ENCODE peak calls at places on chromosomes 7 and 10, in five cellular contexts. J is HepG2, O is H1, A is HCT116, P is GM12878. Y is an unnamed sample.

GRCh38 chr7:79612027-79612426 is 158.6 kb upstream of the MAGI2 start:
- DNase-seq in P (no peak), O (no peak), J (no peak), A (no peak), Y (no peak)

GRCh38 chr10:29034592-29034991 is 254.3 kb upstream of the LYZL1 start:
- DNase-seq in O (no peak), J (no peak), A (no peak), P (no peak), Y (no peak)

GRCh38 chr7:84021292-84021898 is 173.2 kb downstream of the SEMA3A start:
- DNase-seq in A (no peak), P (no peak), J (no peak), O (no peak), Y (no peak)

GRCh38 chr10:108901766-108902365 is 1021.4 kb downstream of the XPNPEP1 start:
- DNase-seq in A (no peak), P (no peak), O (no peak), J (no peak), Y (no peak)

GRCh38 chr10:71647526-71648354 is 71.8 kb downstream of the C10orf105 start:
- DNase-seq in J (peak), A (no peak), P (no peak), O (peak), Y (peak)

GRCh38 chr10:73097305-73097670 is 622 bp upstream of the P4HA1 start:
- DNase-seq in A (no peak), O (no peak), P (no peak), J (no peak), Y (no peak)

GRCh38 chr7:99193527-99194214 is 14.2 kb downstream of the KPNA7 start:
- DNase-seq in J (no peak), A (no peak), O (no peak), P (no peak), Y (no peak)

GRCh38 chr7:216360-217300 is 24.3 kb downstream of the FAM20C start:
- DNase-seq in J (no peak), P (no peak), O (no peak), A (no peak), Y (no peak)

GRCh38 chr10:20048161-20048560 is 231.9 kb downstream of the PLXDC2 start:
- DNase-seq in O (no peak), J (no peak), A (no peak), P (no peak), Y (no peak)

GRCh38 chr10:69679736-69680135 is 49.7 kb downstream of the FAM241B start:
- DNase-seq in J (no peak), A (no peak), O (no peak), P (no peak), Y (no peak)

GRCh38 chr7:154910125-154910524 is 92.8 kb downstream of the PAXIP1 start:
- DNase-seq in P (no peak), A (no peak), O (no peak), J (no peak), Y (no peak)

GRCh38 chr10:55979203-55979602 is 381.9 kb downstream of the ZWINT start:
- DNase-seq in A (no peak), J (no peak), O (no peak), P (no peak), Y (no peak)

GRCh38 chr10:131954356-131954965 is 27.3 kb downstream of the BNIP3 start:
- DNase-seq in J (no peak), O (no peak), P (no peak), A (no peak), Y (no peak)

GRCh38 chr10:131961047-131961776 is 20.5 kb downstream of the BNIP3 start:
- DNase-seq in A (no peak), O (no peak), J (no peak), P (no peak), Y (no peak)

GRCh38 chr10:131960631-131961046 is 21.1 kb downstream of the BNIP3 start:
- DNase-seq in P (no peak), A (no peak), J (no peak), O (no peak), Y (no peak)

GRCh38 chr10:131959841-131960240 is 21.9 kb downstream of the BNIP3 start:
- DNase-seq in J (no peak), P (no peak), A (no peak), O (no peak), Y (no peak)

DNA sequence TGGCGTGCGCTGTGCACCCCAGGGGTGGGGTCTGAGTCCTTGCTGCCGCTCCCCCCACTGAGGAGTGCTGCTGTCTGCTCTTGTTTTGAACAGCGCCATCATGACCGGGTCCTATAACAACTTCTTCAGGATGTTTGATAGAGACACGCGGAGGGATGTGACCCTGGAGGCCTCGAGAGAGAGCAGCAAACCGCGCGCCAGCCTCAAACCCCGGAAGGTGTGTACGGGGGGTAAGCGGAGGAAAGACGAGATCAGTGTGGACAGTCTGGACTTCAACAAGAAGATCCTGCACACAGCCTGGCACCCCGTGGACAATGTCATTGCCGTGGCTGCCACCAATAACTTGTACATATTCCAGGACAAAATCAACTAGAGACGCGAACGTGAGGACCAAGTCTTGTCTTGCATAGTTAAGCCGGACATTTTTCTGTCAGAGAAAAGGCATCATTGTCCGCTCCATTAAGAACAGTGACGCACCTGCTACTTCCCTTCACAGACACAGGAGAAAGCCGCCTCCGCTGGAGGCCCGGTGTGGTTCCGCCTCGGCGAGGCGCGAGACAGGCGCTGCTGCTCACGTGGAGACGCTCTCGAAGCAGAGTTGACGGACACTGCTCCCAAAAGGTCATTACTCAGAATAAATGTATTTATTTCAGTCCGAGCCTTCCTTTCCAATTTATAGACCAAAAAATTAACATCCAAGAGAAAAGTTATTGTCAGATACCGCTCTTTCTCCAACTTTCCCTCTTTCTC is 26.0 kb downstream of the BNIP3 start:
- DNase-seq in P (no peak), A (no peak), O (no peak), J (no peak), Y (no peak)
- TF ChIP-seq SRF in P (no peak), A (no peak), O (no peak), J (no peak), Y (no peak)

DNA sequence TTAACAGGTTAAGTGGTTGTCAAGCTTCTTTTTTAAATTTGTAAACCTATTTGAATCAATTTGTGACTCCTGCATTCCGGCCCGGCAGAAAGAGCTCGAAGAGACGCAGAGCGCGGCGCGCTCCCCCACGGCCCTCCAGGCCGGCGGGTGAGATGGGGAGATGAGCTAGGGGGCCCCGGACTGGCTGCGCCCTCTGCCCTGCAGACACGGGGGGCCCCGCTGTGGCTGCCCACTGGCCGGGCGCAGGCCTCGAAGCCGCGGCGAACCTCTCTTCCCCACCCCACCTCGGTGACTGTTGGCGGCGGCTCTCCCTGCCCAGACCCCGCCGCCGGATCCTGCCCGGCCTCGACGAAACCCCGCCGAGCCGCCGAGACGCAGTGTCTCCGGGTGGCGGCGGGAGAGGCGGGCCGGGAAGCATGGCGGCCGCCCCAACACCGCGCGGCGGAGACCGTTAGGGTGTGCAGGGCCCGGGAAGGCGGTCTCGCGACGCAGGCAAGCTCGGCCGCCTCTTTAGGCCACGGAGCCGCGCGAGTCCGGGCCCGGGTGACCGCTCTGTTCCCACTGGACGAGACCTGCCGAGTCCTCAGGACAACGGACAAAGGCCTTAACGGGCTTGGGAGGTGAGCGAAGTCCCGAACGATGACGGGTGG is 24.1 kb downstream of the NUP42 start:
- DNase-seq in J (no peak), O (no peak), P (no peak), A (no peak), Y (no peak)
- TF ChIP-seq SRF in J (no peak), O (no peak), P (no peak), A (no peak), Y (no peak)

GRCh38 chr10:104234934-104235333 is 2.8 kb upstream of the CFAP43 start:
- DNase-seq in P (no peak), J (no peak), A (no peak), O (no peak), Y (no peak)

GRCh38 chr10:104233817-104234216 is 1.7 kb upstream of the CFAP43 start:
- DNase-seq in O (no peak), A (no peak), P (no peak), J (peak), Y (no peak)

GRCh38 chr10:104230490-104230889 is 1.7 kb downstream of the CFAP43 start:
- DNase-seq in J (no peak), O (no peak), A (no peak), P (no peak), Y (no peak)

GRCh38 chr10:104232613-104233102 is 494 bp upstream of the CFAP43 start:
- DNase-seq in P (no peak), A (no peak), J (peak), O (no peak), Y (no peak)

DNA sequence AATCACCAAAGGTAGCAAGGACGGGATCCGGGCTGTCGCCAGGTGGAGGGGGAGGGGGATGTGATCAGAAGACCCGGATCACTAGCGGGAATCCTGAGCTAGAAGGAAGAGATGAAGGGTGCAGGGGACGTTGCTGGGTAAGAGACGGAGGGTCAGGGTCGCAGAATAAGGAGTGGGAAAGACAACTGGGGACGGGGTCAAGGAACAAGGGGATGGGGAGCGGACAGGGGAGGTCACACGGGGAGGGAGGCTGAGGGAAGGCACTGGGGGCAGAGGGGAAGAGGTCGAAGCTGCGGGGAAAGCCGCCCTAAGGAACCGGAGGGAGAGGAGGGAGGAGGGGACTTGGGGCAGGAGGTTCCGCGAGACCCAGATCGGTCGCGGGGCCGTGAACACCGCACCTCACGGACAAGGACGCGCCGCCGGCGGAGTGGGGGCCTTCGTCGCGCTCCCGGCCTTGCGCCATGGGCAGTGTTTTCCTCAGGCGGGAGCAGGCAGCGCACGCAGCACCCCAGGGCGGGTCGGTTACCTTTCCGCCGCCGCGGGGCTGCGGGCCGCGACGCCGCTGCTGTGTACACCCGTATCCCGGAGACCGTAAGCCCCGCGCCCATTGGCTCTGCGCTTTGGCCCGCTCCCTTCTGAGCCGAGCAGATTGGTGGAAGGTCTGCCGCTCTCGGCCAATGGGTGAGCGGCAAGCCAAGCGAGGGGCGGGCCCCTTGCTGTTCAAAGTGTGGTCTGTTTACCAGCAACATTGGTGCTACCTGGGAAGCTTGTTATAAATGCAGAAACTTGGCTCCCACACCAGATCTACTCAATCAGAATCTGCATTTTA is at the start of gene CFAP43:
- DNase-seq in O (peak), P (peak), A (peak), J (peak), Y (peak)
- TF ChIP-seq SRF in O (no peak), P (no peak), A (no peak), J (no peak), Y (no peak)

GRCh38 chr10:79292789-79293746 is 54.2 kb upstream of the PPIF start:
- DNase-seq in A (no peak), J (peak), P (no peak), O (peak), Y (peak)
- TF ChIP-seq SRF in A (no peak), J (no peak), P (no peak), O (no peak), Y (no peak)

Y was measured in K562.